ENCODE peak calls at places on chromosomes 6 and 20, in four cellular contexts. L, S, F and Z are unnamed samples.

GRCh38 chr6:51273228-51273961 is 454.7 kb downstream of the TFAP2B start:
- DNase-seq in L (no peak), S (no peak), F (no peak), Z (no peak)

GRCh38 chr20:32353848-32354496 is 4.2 kb upstream of the ASXL1 start:
- DNase-seq in L (no peak), S (no peak), F (no peak), Z (no peak)

GRCh38 chr6:170312876-170313275 is 6.3 kb downstream of the FAM120B start:
- DNase-seq in L (no peak), S (no peak), F (no peak), Z (no peak)

GRCh38 chr6:123064038-123064437 is 68.0 kb downstream of the CLVS2 start:
- DNase-seq in L (no peak), S (no peak), F (no peak), Z (no peak)

GRCh38 chr6:153312633-153313032 is 181.6 kb upstream of the RGS17 start:
- DNase-seq in L (no peak), S (no peak), F (no peak), Z (no peak)

GRCh38 chr20:38242848-38243449 is 17.6 kb downstream of the KIAA1755 start:
- DNase-seq in L (no peak), S (no peak), F (no peak), Z (no peak)

GRCh38 chr6:43809417-43810305 is 39.6 kb downstream of the VEGFA start:
- DNase-seq in L (no peak), S (no peak), F (no peak), Z (no peak)

GRCh38 chr20:7454047-7454446 is 486.2 kb downstream of the HAO1 start:
- DNase-seq in L (no peak), S (no peak), F (no peak), Z (no peak)

GRCh38 chr6:42100029-42100901 is 42.2 kb downstream of the C6orf132 start:
- DNase-seq in L (no peak), S (no peak), F (no peak), Z (no peak)

GRCh38 chr6:151121900-151122299 is 117.9 kb upstream of the AKAP12 start:
- DNase-seq in L (no peak), S (no peak), F (no peak), Z (no peak)

GRCh38 chr6:149895702-149896310 is 2.1 kb downstream of the RAET1E start:
- DNase-seq in L (no peak), S (no peak), F (peak; percentile 68), Z (peak; percentile 54)

GRCh38 chr6:98657764-98658163 is 176.6 kb upstream of the POU3F2 start:
- DNase-seq in L (no peak), S (no peak), F (no peak), Z (no peak)

GRCh38 chr6:122947355-122947754 is 48.7 kb upstream of the CLVS2 start:
- DNase-seq in L (no peak), S (no peak), F (no peak), Z (no peak)

GRCh38 chr6:139433647-139434419 is 59.4 kb upstream of the CITED2 start:
- DNase-seq in L (no peak), S (no peak), F (no peak), Z (no peak)

GRCh38 chr20:34624628-34625027 is 52.3 kb downstream of the PIGU start:
- DNase-seq in L (no peak), S (no peak), F (no peak), Z (no peak)

GRCh38 chr6:26200918-26201721 is 113.9 kb downstream of the HFE start:
- DNase-seq in L (no peak), S (no peak), F (no peak), Z (no peak)

GRCh38 chr6:43939281-43940070 is 169.5 kb downstream of the VEGFA start:
- DNase-seq in L (no peak), S (no peak), F (no peak), Z (no peak)